ENCODE peak calls at places on chromosomes 6 and 20, in four cellular contexts. D is LNCaP clone FGC, S is A549, C is AG10803. K is an unnamed sample.

GRCh38 chr6:49550413-49551125 is at the start of gene C6orf141:
- DNase-seq in D (no peak), S (peak), C (no peak), K (no peak)

GRCh38 chr6:128062882-128063603 is 162.2 kb upstream of the THEMIS start:
- DNase-seq in D (no peak), S (no peak), C (peak), K (no peak)

GRCh38 chr20:6420336-6420735 is 297.5 kb upstream of the FERMT1 start:
- DNase-seq in D (no peak), S (no peak), C (no peak), K (no peak)

GRCh38 chr6:41637179-41638001 is 878 bp upstream of the MDFI start:
- DNase-seq in D (no peak), S (no peak), C (no peak), K (no peak)

GRCh38 chr6:33826537-33826936 is 22.7 kb upstream of the MLN start:
- DNase-seq in D (no peak), S (no peak), C (no peak), K (no peak)

GRCh38 chr6:56046576-56046975 is 171.2 kb upstream of the BMP5 start:
- DNase-seq in D (no peak), S (no peak), C (peak), K (peak)

GRCh38 chr20:41616228-41616627 is 1.9 kb downstream of the CHD6 start:
- DNase-seq in D (no peak), S (no peak), C (peak), K (peak)

GRCh38 chr20:24157213-24157612 is 168.6 kb upstream of the GGTLC1 start:
- DNase-seq in D (no peak), S (no peak), C (no peak), K (no peak)

GRCh38 chr20:57383447-57384347 is 7.5 kb upstream of the RBM38 start:
- DNase-seq in D (no peak), S (no peak), C (no peak), K (no peak)

GRCh38 chr20:38046572-38046971 is 13.0 kb downstream of the RPRD1B start:
- DNase-seq in D (no peak), S (no peak), C (no peak), K (no peak)

DNA sequence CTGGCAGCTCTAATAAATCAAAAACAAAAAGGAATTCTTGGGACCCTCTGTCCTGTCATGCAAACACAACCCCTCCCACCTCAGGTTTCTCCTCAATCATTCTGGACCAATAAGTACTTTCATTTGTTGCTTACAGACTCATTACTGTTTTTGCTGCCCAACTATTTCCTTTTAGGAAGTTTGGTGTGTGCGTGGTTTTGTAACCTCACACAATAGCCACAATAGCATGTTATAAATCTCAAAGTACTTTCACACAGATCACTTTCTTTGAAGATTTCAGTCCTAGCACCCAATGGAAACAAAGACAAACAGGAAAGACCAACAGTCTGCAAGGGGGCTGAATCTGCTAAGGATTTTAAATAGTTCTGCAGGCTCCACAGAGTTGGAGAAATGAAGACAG is 4.4 kb downstream of the MRPL14 start:
- DNase-seq in D (no peak), S (no peak), C (peak), K (no peak)
- H3K4me3 ChIP-seq in D (no peak), S (no peak), C (no peak), K (no peak)

GRCh38 chr20:58702859-58703648 is 10.5 kb downstream of the NPEPL1 start:
- DNase-seq in D (no peak), S (no peak), C (no peak), K (no peak)
- TF ChIP-seq CTCF in D (peak), S (no peak), C (peak), K (no peak)

DNA sequence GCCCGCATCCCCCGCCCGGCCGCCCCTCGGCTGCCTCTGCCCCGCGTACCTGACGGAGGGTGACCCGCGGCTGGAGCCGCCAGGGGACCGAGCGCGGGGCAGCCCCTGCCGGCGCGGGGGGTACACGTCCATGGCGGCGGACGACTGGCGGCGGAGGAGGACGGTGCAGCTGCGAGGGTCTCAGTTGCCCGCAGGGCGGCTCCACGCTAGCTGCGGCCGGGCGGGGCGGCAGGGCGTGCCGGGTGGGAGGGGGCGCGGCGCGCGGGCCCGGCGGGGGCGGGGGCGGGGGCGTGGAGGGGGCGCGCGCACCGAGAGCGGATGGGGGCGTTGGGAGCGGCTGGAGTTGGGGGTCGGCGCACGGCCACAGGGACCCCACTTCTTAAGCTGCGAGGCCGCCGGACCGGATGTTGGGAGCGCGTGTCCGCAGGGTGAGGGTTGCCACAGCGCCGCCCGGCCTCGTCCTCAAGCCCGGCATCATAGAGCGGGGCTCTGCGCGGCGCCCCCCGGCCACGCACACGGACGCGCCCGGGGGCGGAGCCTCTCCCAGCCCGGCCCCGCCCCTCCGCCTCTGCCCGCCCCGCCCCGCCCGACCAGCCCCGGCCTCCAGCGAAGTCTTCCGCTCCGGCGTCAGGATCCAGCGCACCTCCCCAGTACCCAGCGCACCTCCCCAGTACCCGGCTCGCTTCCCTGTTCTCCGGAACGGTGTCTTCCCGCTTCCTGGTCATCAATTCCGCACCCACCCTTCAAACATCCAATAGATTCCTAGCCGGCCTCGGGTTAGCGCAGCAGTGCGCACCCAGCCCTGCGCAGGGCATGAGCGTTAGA is at the start of gene DNAAF9:
- DNase-seq in D (no peak), S (peak), C (peak), K (peak)
- H3K4me3 ChIP-seq in D (peak), S (peak), C (peak), K (peak)

GRCh38 chr20:63582382-63583063 is 8.5 kb upstream of the HELZ2 start:
- DNase-seq in D (no peak), S (no peak), C (no peak), K (no peak)

GRCh38 chr20:63579017-63579705 is 5.1 kb upstream of the HELZ2 start:
- DNase-seq in D (no peak), S (no peak), C (no peak), K (no peak)

GRCh38 chr20:63578224-63579016 is 4.4 kb upstream of the HELZ2 start:
- DNase-seq in D (no peak), S (no peak), C (no peak), K (no peak)

GRCh38 chr20:63577317-63577894 is 3.4 kb upstream of the HELZ2 start:
- DNase-seq in D (no peak), S (no peak), C (no peak), K (no peak)

DNA sequence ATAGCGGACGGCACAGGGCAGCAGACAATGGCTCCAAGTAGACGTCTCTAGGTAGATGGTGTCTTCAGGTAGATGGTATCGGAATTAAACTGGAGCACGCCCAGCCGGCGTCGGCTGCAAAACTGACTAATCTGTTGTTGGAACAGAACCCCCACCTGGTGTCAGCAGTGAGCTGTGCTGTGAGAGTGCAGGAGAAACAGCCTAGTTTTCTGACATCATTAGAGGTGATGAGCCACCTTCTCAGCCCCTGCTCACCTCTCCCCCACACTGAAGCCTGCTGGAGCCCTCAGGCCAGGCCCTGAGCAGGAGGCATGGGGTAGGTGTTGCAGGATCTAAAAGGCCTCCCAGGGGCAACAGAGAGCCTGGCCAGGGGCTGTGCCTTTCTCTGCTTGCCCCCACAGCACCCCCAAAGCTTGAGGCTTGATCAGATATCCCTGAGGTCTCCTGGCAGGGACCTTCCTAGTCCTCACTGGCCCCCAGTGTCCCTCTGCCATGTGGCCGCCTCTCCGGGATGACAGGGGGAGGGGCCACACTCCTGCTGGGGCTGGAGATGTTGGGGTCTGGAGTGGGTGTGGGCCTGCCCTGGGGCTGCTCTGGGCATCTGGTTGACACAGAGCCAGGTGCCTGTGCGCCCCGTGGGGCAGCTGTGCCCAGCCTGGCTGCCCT is 6.9 kb upstream of the HELZ2 start:
- DNase-seq in D (peak), S (peak), C (peak), K (no peak)
- TF ChIP-seq CTCF in D (peak), S (peak), C (peak), K (peak)

GRCh38 chr6:167118006-167118405 is 4.9 kb upstream of the CCR6 start:
- DNase-seq in D (no peak), S (no peak), C (no peak), K (no peak)

GRCh38 chr6:167115054-167115453 is 7.8 kb upstream of the CCR6 start:
- DNase-seq in D (no peak), S (no peak), C (no peak), K (no peak)

GRCh38 chr6:167116838-167117228 is 6.1 kb upstream of the CCR6 start:
- DNase-seq in D (no peak), S (no peak), C (no peak), K (no peak)

GRCh38 chr6:167113935-167114910 is 8.7 kb upstream of the CCR6 start:
- DNase-seq in D (no peak), S (no peak), C (no peak), K (no peak)

DNA sequence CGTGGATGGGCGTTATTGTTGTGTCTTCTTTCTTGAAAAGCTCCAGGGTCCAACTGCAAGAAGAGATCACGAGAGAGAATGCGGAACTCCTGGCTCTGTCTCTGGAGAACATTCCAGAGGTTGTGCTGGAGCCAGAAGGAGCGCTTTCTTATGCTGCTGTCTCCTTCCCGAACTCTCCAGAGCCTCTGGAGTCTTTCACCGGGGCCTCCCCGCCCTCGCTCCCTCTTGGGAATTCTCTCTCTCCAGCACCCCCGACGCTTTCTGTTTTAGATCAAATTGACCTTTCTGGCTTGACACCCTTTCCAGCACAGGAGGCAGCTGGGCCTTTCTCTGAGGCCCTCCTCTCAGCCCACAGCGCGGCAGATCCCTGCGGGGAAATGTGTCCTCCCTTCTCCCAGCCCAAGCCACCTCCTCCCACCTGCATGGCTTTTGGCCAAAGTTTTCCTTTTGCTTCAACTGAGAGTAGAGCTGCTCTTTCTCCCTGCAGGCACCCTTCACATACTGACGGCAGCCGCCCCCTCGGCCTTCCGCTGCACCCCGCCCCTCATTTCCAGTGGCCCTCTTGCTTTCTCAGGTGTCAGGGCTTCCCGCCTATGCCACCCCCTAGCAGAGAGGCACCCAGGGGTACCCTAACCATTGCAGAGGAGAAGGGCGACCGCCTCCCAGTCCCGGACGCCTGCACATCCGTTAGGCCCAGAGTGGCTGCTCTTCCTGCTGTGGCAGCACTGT is 6.6 kb upstream of the CCR6 start:
- DNase-seq in D (no peak), S (no peak), C (peak), K (no peak)
- H3K4me3 ChIP-seq in D (no peak), S (no peak), C (no peak), K (no peak)

GRCh38 chr6:143140767-143141166 is 80.1 kb downstream of the AIG1 start:
- DNase-seq in D (no peak), S (no peak), C (no peak), K (no peak)

GRCh38 chr6:143139239-143139784 is 78.6 kb downstream of the AIG1 start:
- DNase-seq in D (no peak), S (no peak), C (no peak), K (no peak)

GRCh38 chr6:143135326-143135725 is 74.6 kb downstream of the AIG1 start:
- DNase-seq in D (no peak), S (no peak), C (no peak), K (no peak)

GRCh38 chr6:143135797-143136561 is 75.3 kb downstream of the AIG1 start:
- DNase-seq in D (no peak), S (no peak), C (no peak), K (no peak)

GRCh38 chr6:143136647-143137046 is 76.0 kb downstream of the AIG1 start:
- DNase-seq in D (no peak), S (no peak), C (no peak), K (no peak)
- TF ChIP-seq CTCF in D (no peak), S (no peak), C (no peak), K (no peak)

GRCh38 chr6:99121748-99122147 is 174.0 kb upstream of the FBXL4 start:
- DNase-seq in D (no peak), S (no peak), C (no peak), K (no peak)

GRCh38 chr6:99114769-99115406 is 167.1 kb upstream of the FBXL4 start:
- DNase-seq in D (no peak), S (no peak), C (no peak), K (no peak)

GRCh38 chr6:99119109-99120031 is 171.6 kb upstream of the FBXL4 start:
- DNase-seq in D (no peak), S (peak), C (peak), K (peak)
- H3K4me3 ChIP-seq in D (no peak), S (no peak), C (no peak), K (no peak)

GRCh38 chr6:105507811-105508210 is 104.9 kb upstream of the PREP start:
- DNase-seq in D (no peak), S (no peak), C (peak), K (no peak)

GRCh38 chr6:105514306-105514705 is 111.4 kb upstream of the PREP start:
- DNase-seq in D (no peak), S (no peak), C (no peak), K (no peak)

GRCh38 chr6:105511639-105512038 is 108.8 kb upstream of the PREP start:
- DNase-seq in D (no peak), S (no peak), C (no peak), K (no peak)

GRCh38 chr6:105510746-105511145 is 107.9 kb upstream of the PREP start:
- DNase-seq in D (no peak), S (no peak), C (peak), K (no peak)

DNA sequence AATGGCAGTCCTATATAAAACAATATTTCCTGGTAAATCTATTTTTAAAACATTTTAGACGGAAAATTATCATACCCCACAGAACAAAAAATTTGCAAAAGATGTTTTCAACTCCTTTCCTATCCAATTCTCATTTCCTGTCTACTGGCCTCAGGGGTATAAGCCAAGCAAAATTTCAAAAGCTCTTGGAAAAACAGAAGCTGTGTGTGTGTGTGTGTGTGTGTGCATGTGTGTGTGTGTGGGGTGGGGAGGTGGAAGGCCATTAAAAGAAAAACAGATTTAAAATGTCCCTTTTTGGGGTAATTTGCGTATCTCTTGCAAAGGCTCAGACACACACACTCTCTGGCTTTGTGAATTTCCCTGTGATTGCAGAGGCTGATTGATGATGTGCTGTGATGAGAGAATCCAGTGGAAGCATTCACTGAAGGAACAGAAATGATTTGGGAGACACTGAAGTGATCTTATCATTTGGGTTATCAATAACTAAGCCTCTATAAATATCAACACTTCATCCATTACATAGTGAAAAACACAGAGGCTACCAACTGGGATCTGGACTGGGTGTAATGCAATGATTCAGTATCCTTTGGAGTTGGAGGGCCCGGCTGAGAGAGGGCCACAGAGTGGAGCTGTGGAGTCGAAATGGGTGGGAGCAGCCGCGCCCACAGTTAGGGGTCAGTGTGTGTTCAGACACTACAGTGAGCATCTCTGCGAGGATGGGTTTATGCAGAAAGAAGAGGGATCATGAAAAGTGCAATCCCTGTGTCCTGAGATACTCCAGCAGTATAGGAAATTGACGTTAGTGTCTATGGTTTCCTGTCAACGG is 106.8 kb upstream of the PREP start:
- DNase-seq in D (no peak), S (no peak), C (no peak), K (peak)
- TF ChIP-seq CTCF in D (no peak), S (peak), C (peak), K (peak)

GRCh38 chr6:20024316-20024673 is 187.1 kb downstream of the ID4 start:
- DNase-seq in D (no peak), S (no peak), C (no peak), K (no peak)
- H3K4me3 ChIP-seq in D (no peak), S (no peak), C (no peak), K (no peak)

GRCh38 chr6:52232990-52233389 is 11.3 kb downstream of the IL17F start:
- DNase-seq in D (no peak), S (no peak), C (no peak), K (no peak)

GRCh38 chr6:52231411-52232127 is 12.7 kb downstream of the IL17F start:
- DNase-seq in D (no peak), S (no peak), C (no peak), K (no peak)

GRCh38 chr6:52230685-52231084 is 13.6 kb downstream of the IL17F start:
- DNase-seq in D (no peak), S (no peak), C (peak), K (no peak)

DNA sequence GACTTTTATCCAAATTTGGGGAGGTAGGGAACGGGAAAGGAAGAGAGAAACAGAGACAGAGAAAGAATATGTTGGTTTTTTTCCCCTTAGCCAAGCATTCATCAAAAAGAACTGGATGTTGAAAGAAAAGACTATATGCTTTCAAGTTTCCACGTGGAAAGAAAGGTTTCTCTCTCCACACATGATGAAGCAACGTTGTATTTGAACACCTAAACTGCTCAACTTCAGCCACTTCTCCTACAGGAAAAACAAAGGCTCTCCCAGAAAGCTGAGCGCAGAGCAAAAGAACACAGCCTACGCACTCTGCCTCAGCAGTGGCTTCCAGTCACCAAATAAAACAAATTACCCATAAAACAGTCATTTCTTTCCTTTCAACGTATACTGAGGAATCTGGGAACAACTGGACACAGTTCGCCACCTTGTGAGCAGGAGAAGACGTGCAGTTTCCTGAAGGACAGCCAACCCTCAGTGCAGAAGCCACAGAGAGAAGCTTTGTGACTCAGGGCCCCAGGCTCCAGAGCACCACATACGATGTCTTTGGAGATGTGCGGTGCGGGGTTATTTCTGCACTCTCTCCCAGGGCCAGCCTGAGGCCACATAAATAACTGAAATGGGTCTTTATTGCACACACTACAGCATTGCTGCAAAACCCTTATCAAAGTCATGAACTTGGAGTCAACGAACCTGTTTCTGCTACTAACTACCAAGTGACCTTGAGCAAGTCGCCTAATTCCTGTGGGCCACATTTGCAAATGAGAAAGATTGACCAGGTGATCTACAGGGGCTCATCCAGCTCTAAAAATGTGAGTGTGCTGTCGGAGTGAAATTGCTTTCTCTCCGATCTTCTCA is 10.1 kb downstream of the IL17F start:
- DNase-seq in D (peak), S (peak), C (peak), K (peak)
- TF ChIP-seq CTCF in D (peak), S (peak), C (peak), K (peak)